ENCODE peak calls at places on chromosome 18, in seven cellular contexts. B is HCT116; Q is activated CD8-positive, alpha-beta memory T cell treated with anti-CD3 and anti-CD28 coated beads, Interleukin-2, amount 50 U/mL, for 4 hours; X is BE2C; S is Calu3; C is fibroblast of pulmonary artery; E is head of caudate nucleus. T is an unnamed sample.

GRCh38 chr18:8503287-8503686 is 106.0 kb upstream of the RAB12 start:
- DNase-seq in C (no peak), E (no peak), B (no peak), S (no peak), X (no peak), Q (no peak), T (no peak)

GRCh38 chr18:3790702-3791101 is 340.7 kb downstream of the TGIF1 start:
- DNase-seq in E (no peak), S (no peak), C (peak), X (no peak), Q (no peak), B (no peak), T (no peak)

GRCh38 chr18:35577045-35577848 is 4.3 kb upstream of the GALNT1 start:
- DNase-seq in B (no peak), E (no peak), X (no peak), Q (no peak), S (peak), C (no peak), T (no peak)

GRCh38 chr18:14919666-14920065 is 171.7 kb downstream of the ANKRD30B start:
- DNase-seq in X (no peak), B (no peak), S (no peak), Q (no peak), E (no peak), C (no peak), T (no peak)

GRCh38 chr18:77127769-77128671 is 4.6 kb downstream of the MBP start:
- DNase-seq in S (peak), E (no peak), X (no peak), B (no peak), Q (no peak), C (peak), T (no peak)

GRCh38 chr18:26460449-26461091 is 87.8 kb downstream of the KCTD1 start:
- DNase-seq in X (no peak), S (no peak), C (peak), B (no peak), Q (no peak), E (no peak), T (no peak)

GRCh38 chr18:57475408-57475807 is 40.2 kb downstream of the ONECUT2 start:
- DNase-seq in C (no peak), E (no peak), X (no peak), S (no peak), Q (no peak), B (no peak), T (no peak)

GRCh38 chr18:21914739-21915319 is 174.2 kb downstream of the MIB1 start:
- DNase-seq in C (peak), X (peak), S (peak), E (no peak), Q (no peak), B (peak), T (peak)

GRCh38 chr18:63783394-63783793 is 8.2 kb downstream of the SERPINB7 start:
- DNase-seq in B (peak), C (no peak), E (no peak), S (peak), Q (no peak), X (no peak), T (no peak)

GRCh38 chr18:61950371-61950770 is 57.6 kb upstream of the RNF152 start:
- DNase-seq in S (no peak), Q (no peak), C (no peak), X (no peak), B (no peak), E (no peak), T (no peak)

GRCh38 chr18:59026831-59027410 is 112.8 kb upstream of the SEC11C start:
- DNase-seq in C (no peak), Q (no peak), B (no peak), S (no peak), X (no peak), E (no peak), T (no peak)

GRCh38 chr18:12033643-12034025 is 52.3 kb downstream of the IMPA2 start:
- DNase-seq in Q (no peak), S (no peak), E (no peak), X (no peak), B (no peak), C (no peak), T (no peak)

GRCh38 chr18:26621161-26622026 is 73.0 kb upstream of the KCTD1 start:
- DNase-seq in B (peak), X (peak), E (peak), S (peak), C (peak), Q (no peak), T (peak)

GRCh38 chr18:54075681-54076080 is 148.8 kb downstream of the MBD2 start:
- DNase-seq in Q (no peak), C (no peak), X (no peak), E (no peak), B (no peak), S (no peak), T (no peak)

GRCh38 chr18:56460590-56460989 is 177.8 kb downstream of the TXNL1 start:
- DNase-seq in B (no peak), Q (no peak), C (no peak), S (no peak), E (no peak), X (no peak), T (no peak)

GRCh38 chr18:8794133-8794986 is 89.0 kb downstream of the MTCL1 start:
- DNase-seq in Q (no peak), X (peak), E (no peak), C (no peak), S (peak), B (peak), T (no peak)

GRCh38 chr18:2406544-2406943 is 164.8 kb downstream of the METTL4 start:
- DNase-seq in X (no peak), E (no peak), B (no peak), S (no peak), C (peak), Q (no peak), T (no peak)

GRCh38 chr18:48986851-48987761 is 36.3 kb upstream of the SMAD7 start:
- DNase-seq in Q (no peak), C (no peak), S (no peak), B (no peak), E (no peak), X (no peak), T (no peak)

GRCh38 chr18:14939141-14939540 is 191.2 kb downstream of the ANKRD30B start:
- DNase-seq in S (no peak), E (no peak), X (no peak), Q (no peak), C (no peak), B (no peak), T (no peak)

GRCh38 chr18:36828157-36828629 is 609 bp downstream of the TPGS2 start:
- DNase-seq in C (peak), X (no peak), S (peak), Q (peak), E (peak), B (peak), T (no peak)